ENCODE peak calls at places on chromosome 21, in nine cellular contexts. B, F, U, N, P, C, Y, J and H are unnamed samples. For H3K27me3, the result is how much of the 10 kb centered on the place peaks cover.

GRCh38 chr21:45417951-45418300 is 13.0 kb downstream of the COL18A1 start:
- DNase-seq in B (no peak), F (no peak), U (no peak), N (no peak), P (peak), C (no peak), Y (no peak), J (no peak), H (no peak)

GRCh38 chr21:20970691-20971090 is 27.5 kb upstream of the NCAM2 start:
- DNase-seq in B (no peak), F (no peak), U (no peak), N (no peak), P (no peak), C (no peak), Y (no peak), J (no peak), H (no peak)

GRCh38 chr21:26748066-26748465 is 97.1 kb downstream of the ADAMTS1 start:
- DNase-seq in B (no peak), F (no peak), U (no peak), N (no peak), P (no peak), C (no peak), Y (no peak), J (no peak), H (no peak)

GRCh38 chr21:24955275-24955961 is 651.9 kb downstream of the MRPL39 start:
- DNase-seq in B (no peak), F (no peak), U (no peak), N (no peak), P (no peak), C (no peak), Y (no peak), J (no peak), H (no peak)

GRCh38 chr21:25735895-25736597 is 1.3 kb downstream of the GABPA start:
- DNase-seq in B (peak), F (peak), U (peak), N (peak), P (no peak), C (no peak), Y (peak), J (no peak), H (peak)

GRCh38 chr21:39601194-39601940 is 11.4 kb upstream of the B3GALT5 start:
- DNase-seq in B (no peak), F (no peak), U (no peak), N (no peak), P (no peak), C (no peak), Y (no peak), J (no peak), H (no peak)

GRCh38 chr21:39315603-39316002 is 2.2 kb upstream of the BRWD1 start:
- DNase-seq in B (peak), F (no peak), U (no peak), N (no peak), P (no peak), C (no peak), Y (no peak), J (no peak), H (no peak)

GRCh38 chr21:45019887-45020537 is 54.4 kb upstream of the ADARB1 start:
- DNase-seq in B (no peak), F (no peak), U (no peak), N (no peak), P (peak), C (no peak), Y (no peak), J (no peak), H (no peak)

GRCh38 chr21:27803571-27803970 is 836.7 kb upstream of the ADAMTS5 start:
- DNase-seq in B (no peak), F (no peak), U (no peak), N (no peak), P (no peak), C (no peak), Y (no peak), J (no peak), H (no peak)

GRCh38 chr21:36700961-36701911 is 2.3 kb downstream of the SIM2 start:
- DNase-seq in B (no peak), F (no peak), U (no peak), N (no peak), P (peak), C (no peak), Y (no peak), J (no peak), H (no peak)
- H3K4me3 ChIP-seq in B (no peak), F (no peak), U (no peak), N (no peak), P (peak), C (no peak), Y (no peak), J (peak), H (peak)

GRCh38 chr21:33025106-33025470 is 647 bp upstream of the OLIG2 start:
- DNase-seq in B (no peak), F (no peak), U (no peak), N (no peak), P (peak), C (no peak), Y (no peak), J (no peak), H (no peak)
- H3K27me3 ChIP-seq in B (under half), F (under half), U (under half), N (half or more), P (under half), C (half or more), Y (half or more), J (half or more), H (half or more)

GRCh38 chr21:17003221-17003620 is 509.6 kb upstream of the CXADR start:
- DNase-seq in B (no peak), F (no peak), U (no peak), N (no peak), P (no peak), C (no peak), Y (no peak), J (no peak), H (peak)
- H3K4me3 ChIP-seq in B (no peak), F (no peak), U (no peak), N (no peak), P (no peak), C (no peak), Y (no peak), J (no peak), H (no peak)

DNA sequence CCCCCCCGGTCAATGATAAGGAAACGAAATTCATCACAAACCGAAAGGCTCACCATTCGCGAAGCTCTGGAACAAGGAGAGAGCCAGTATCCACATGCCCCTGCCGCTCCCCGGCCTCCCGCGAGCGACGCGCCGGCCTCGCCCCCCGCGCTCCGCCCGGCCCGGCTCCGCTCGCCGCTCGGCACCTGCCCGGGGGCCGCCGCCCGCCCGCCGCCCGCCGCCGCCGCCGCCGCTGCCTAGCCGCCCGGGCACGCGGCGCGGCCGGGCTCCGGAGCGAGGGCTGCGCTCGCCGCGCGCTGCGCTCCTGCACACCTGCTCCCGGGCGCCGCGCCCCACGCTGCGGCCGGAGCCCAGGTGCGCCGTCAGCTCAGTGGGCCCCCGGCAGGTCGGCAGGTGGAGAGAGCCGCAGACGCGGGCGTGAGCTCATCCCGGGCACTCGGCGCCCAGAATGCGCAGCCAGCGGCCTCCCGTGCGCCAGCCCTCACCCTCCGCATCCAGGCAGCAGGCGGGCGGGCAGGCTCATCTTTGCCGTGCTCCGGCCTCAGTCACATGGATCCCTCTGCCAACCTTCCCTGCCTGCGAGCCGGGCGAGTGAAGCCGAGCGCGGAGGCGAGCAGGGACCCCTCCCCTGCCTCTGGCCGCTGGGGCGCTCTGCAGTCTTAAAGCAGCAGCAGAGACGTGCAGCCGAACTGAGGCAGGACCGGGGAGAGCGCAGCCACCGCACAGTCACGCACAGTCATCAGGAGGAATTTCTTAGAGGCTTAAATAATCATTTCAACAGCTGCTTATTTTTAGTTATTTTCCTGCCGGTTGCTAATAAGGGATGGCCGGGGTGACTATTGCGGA is at the start of gene DSCAM:
- DNase-seq in B (no peak), F (no peak), U (no peak), N (no peak), P (peak), C (no peak), Y (peak), J (no peak), H (no peak)
- H3K27me3 ChIP-seq in B (under half), F (under half), U (under half), N (under half), P (under half), C (under half), Y (under half), J (under half), H (under half)

GRCh38 chr21:35208117-35208516 is 159.0 kb upstream of the RUNX1 start:
- DNase-seq in B (no peak), F (no peak), U (no peak), N (no peak), P (no peak), C (no peak), Y (no peak), J (no peak), H (no peak)

GRCh38 chr21:35204125-35204524 is 155.0 kb upstream of the RUNX1 start:
- DNase-seq in B (no peak), F (no peak), U (no peak), N (peak), P (no peak), C (no peak), Y (no peak), J (no peak), H (no peak)

GRCh38 chr21:35207322-35207721 is 158.2 kb upstream of the RUNX1 start:
- DNase-seq in B (no peak), F (no peak), U (no peak), N (no peak), P (peak), C (no peak), Y (no peak), J (no peak), H (no peak)

GRCh38 chr21:35204850-35205564 is 155.9 kb upstream of the RUNX1 start:
- DNase-seq in B (peak), F (no peak), U (peak), N (peak), P (no peak), C (no peak), Y (no peak), J (peak), H (peak)

GRCh38 chr21:35206141-35207125 is 157.3 kb upstream of the RUNX1 start:
- DNase-seq in B (peak), F (no peak), U (no peak), N (peak), P (peak), C (no peak), Y (peak), J (peak), H (no peak)
- H3K4me3 ChIP-seq in B (no peak), F (no peak), U (peak), N (no peak), P (no peak), C (no peak), Y (peak), J (no peak), H (no peak)